ENCODE peak calls at places on chromosomes 7 and 10, in seven cellular contexts. Z is ovary, M is choroid plexus epithelial cell, K is psoas muscle, F is lower lobe of right lung, J is cardiac muscle cell, E is hepatocyte. P is an unnamed sample.

GRCh38 chr7:137454169-137455166 is 110.9 kb upstream of the PTN start:
- DNase-seq in Z (no peak), M (peak), K (peak), F (no peak), J (peak), E (peak), P (peak)

GRCh38 chr10:110827872-110828271 is 43.9 kb upstream of the PDCD4 start:
- DNase-seq in Z (peak), M (no peak), K (no peak), F (no peak), J (no peak), E (no peak), P (no peak)

GRCh38 chr7:116113310-116113709 is 82.7 kb upstream of the TFEC start:
- DNase-seq in Z (no peak), M (no peak), K (no peak), F (no peak), J (no peak), E (no peak), P (no peak)

GRCh38 chr10:86651631-86652331 is 2.6 kb upstream of the OPN4 start:
- DNase-seq in Z (no peak), M (no peak), K (no peak), F (no peak), J (no peak), E (no peak), P (no peak)

GRCh38 chr7:23696916-23697441 is 13.0 kb upstream of the STK31 start:
- DNase-seq in Z (peak), M (peak), K (peak), F (peak), J (peak), E (peak), P (peak)

GRCh38 chr10:53754851-53755250 is 982.3 kb upstream of the MBL2 start:
- DNase-seq in Z (no peak), M (no peak), K (no peak), F (no peak), J (no peak), E (no peak), P (no peak)

GRCh38 chr7:107594961-107595737 is 15.1 kb downstream of the BCAP29 start:
- DNase-seq in Z (no peak), M (peak), K (no peak), F (no peak), J (peak), E (no peak), P (peak)

GRCh38 chr7:46126901-46127300 is 205.8 kb upstream of the IGFBP3 start:
- DNase-seq in Z (no peak), M (no peak), K (no peak), F (no peak), J (no peak), E (no peak), P (no peak)

GRCh38 chr10:43417950-43418768 is 9.2 kb upstream of the HNRNPF start:
- DNase-seq in Z (no peak), M (no peak), K (no peak), F (no peak), J (peak), E (no peak), P (no peak)

GRCh38 chr10:110514848-110515247 is 17.1 kb downstream of the DUSP5 start:
- DNase-seq in Z (no peak), M (peak), K (no peak), F (no peak), J (no peak), E (no peak), P (no peak)

GRCh38 chr10:21272585-21273399 is 252.7 kb downstream of the SKIDA1 start:
- DNase-seq in Z (no peak), M (no peak), K (no peak), F (no peak), J (no peak), E (no peak), P (no peak)

GRCh38 chr7:41005381-41005901 is 697.4 kb downstream of the INHBA start:
- DNase-seq in Z (no peak), M (peak), K (no peak), F (no peak), J (peak), E (no peak), P (peak)

GRCh38 chr10:48523820-48524758 is 80.8 kb downstream of the ARHGAP22 start:
- DNase-seq in Z (peak), M (no peak), K (no peak), F (no peak), J (peak), E (peak), P (peak)
- TF ChIP-seq CTCF in Z (no peak), M (peak), K (no peak), F (peak), J (peak), E (peak), P (peak)

GRCh38 chr10:85612833-85613232 is 753.8 kb downstream of the GRID1 start:
- DNase-seq in Z (no peak), M (no peak), K (no peak), F (no peak), J (no peak), E (no peak), P (no peak)
- H3K4me3 ChIP-seq in Z (no peak), M (no peak), K (no peak), F (no peak), J (no peak), E (no peak), P (no peak)

GRCh38 chr7:71236488-71237179 is 104.7 kb downstream of the GALNT17 start:
- DNase-seq in Z (peak), M (no peak), K (no peak), F (no peak), J (no peak), E (no peak), P (no peak)

GRCh38 chr7:71238541-71238940 is 106.6 kb downstream of the GALNT17 start:
- DNase-seq in Z (no peak), M (no peak), K (no peak), F (no peak), J (no peak), E (no peak), P (no peak)

GRCh38 chr7:71239517-71239916 is 107.6 kb downstream of the GALNT17 start:
- DNase-seq in Z (no peak), M (no peak), K (no peak), F (no peak), J (no peak), E (no peak), P (no peak)

GRCh38 chr7:71235263-71235662 is 103.3 kb downstream of the GALNT17 start:
- DNase-seq in Z (no peak), M (no peak), K (no peak), F (no peak), J (no peak), E (no peak), P (no peak)

DNA sequence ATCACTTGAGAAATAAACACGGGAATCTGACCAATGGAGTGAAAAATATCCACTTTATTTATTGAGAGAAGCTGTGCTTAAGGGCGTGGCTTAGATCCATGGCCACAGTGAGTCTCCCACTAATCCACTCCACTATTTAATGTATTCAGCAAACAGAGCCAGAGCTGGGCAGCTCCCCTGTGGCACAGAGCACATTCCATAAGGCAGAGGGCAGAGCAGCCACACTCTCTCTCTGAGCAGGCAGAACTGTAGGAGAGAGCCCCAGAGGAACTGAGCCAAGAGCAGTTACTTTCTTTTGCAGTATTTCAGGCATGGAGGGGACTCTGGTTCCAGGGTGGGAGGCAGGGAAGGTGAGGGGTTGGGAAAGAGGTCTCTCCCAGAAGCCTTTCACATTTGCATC is 106.0 kb downstream of the GALNT17 start:
- DNase-seq in Z (no peak), M (no peak), K (no peak), F (no peak), J (no peak), E (peak), P (no peak)
- TF ChIP-seq CTCF in Z (no peak), M (no peak), K (peak), F (no peak), J (no peak), E (peak), P (no peak)

GRCh38 chr10:5081091-5081490 is 13.1 kb upstream of the AKR1C3 start:
- DNase-seq in Z (no peak), M (no peak), K (no peak), F (no peak), J (no peak), E (no peak), P (no peak)
- H3K4me3 ChIP-seq in Z (no peak), M (no peak), K (no peak), F (no peak), J (no peak), E (no peak), P (no peak)

GRCh38 chr10:60549686-60550085 is 160.0 kb upstream of the ANK3 start:
- DNase-seq in Z (no peak), M (peak), K (no peak), F (no peak), J (peak), E (peak), P (peak)
- TF ChIP-seq CTCF in Z (no peak), M (peak), K (peak), F (peak), J (peak), E (peak), P (peak)

GRCh38 chr7:55019691-55020480 is 1.1 kb downstream of the EGFR start:
- DNase-seq in Z (peak), M (no peak), K (peak), F (peak), J (no peak), E (peak), P (no peak)

GRCh38 chr7:55020481-55020871 is 1.7 kb downstream of the EGFR start:
- DNase-seq in Z (peak), M (peak), K (peak), F (peak), J (peak), E (peak), P (peak)

GRCh38 chr7:55021053-55021452 is 2.2 kb downstream of the EGFR start:
- DNase-seq in Z (no peak), M (no peak), K (no peak), F (no peak), J (no peak), E (no peak), P (no peak)

GRCh38 chr7:55022618-55022985 is 3.8 kb downstream of the EGFR start:
- DNase-seq in Z (no peak), M (no peak), K (no peak), F (no peak), J (no peak), E (no peak), P (no peak)

GRCh38 chr7:55021951-55022617 is 3.3 kb downstream of the EGFR start:
- DNase-seq in Z (no peak), M (peak), K (peak), F (no peak), J (no peak), E (no peak), P (no peak)
- H3K4me3 ChIP-seq in Z (no peak), M (peak), K (peak), F (peak), J (no peak), E (no peak), P (no peak)

GRCh38 chr7:134515569-134516468 is 11.5 kb upstream of the AKR1B10 start:
- DNase-seq in Z (no peak), M (peak), K (no peak), F (no peak), J (peak), E (no peak), P (peak)

GRCh38 chr7:134514663-134515062 is 12.7 kb upstream of the AKR1B10 start:
- DNase-seq in Z (no peak), M (peak), K (no peak), F (no peak), J (peak), E (peak), P (peak)

DNA sequence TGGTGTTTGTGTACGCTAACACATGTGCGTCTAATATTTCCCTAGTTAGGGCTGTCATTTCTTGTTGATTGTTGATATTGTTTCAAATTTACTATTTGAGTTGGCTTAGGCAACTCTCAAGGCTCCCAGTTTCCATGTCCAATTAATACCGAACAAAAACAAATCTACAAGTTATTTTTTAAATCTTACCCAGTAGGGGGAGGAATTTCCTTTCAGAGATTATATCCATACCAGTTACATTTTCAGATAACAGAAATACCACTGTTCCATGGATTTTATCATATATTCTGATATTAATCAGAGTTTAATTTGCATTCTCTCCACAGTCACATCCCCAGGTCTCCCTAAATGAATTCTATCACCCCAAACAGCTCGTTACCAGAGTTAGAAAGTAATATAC is 7.2 kb upstream of the AKR1B10 start:
- DNase-seq in Z (no peak), M (peak), K (no peak), F (no peak), J (no peak), E (no peak), P (peak)
- TF ChIP-seq CTCF in Z (no peak), M (peak), K (peak), F (no peak), J (peak), E (peak), P (no peak)

GRCh38 chr10:117699436-117700075 is 157.0 kb downstream of the EMX2 start:
- DNase-seq in Z (no peak), M (no peak), K (no peak), F (no peak), J (no peak), E (no peak), P (no peak)
- H3K4me3 ChIP-seq in Z (no peak), M (no peak), K (no peak), F (no peak), J (no peak), E (no peak), P (no peak)

P was measured in fibroblast of pulmonary artery.